ENCODE peak calls at places on chromosomes 1 and 21, in ten cellular contexts. One of them, this sample, is unnamed.

GRCh38 chr1:42753070-42753469 is 13.0 kb upstream of the CLDN19 start:
- DNase-seq in uterus: no peak
- DNase-seq in foreskin fibroblast: no peak
- DNase-seq in pancreas: no peak
- DNase-seq in fibroblast of lung: peak
- DNase-seq in transverse colon: no peak
- DNase-seq in psoas muscle: no peak
- DNase-seq in BJ: no peak
- DNase-seq in OCI-LY7: no peak
- DNase-seq in fibroblast of the aortic adventitia: peak
- DNase-seq in this sample: peak

GRCh38 chr1:39671433-39671792 is 494 bp downstream of the NT5C1A start:
- DNase-seq in OCI-LY7: no peak
- DNase-seq in fibroblast of the aortic adventitia: no peak
- DNase-seq in transverse colon: no peak
- DNase-seq in fibroblast of lung: no peak
- DNase-seq in uterus: peak
- DNase-seq in foreskin fibroblast: no peak
- DNase-seq in pancreas: no peak
- DNase-seq in psoas muscle: peak
- DNase-seq in BJ: no peak
- DNase-seq in this sample: no peak

GRCh38 chr21:28904961-28905435 is 87.7 kb downstream of the LTN1 start:
- DNase-seq in psoas muscle: no peak
- DNase-seq in fibroblast of the aortic adventitia: no peak
- DNase-seq in foreskin fibroblast: no peak
- DNase-seq in pancreas: no peak
- DNase-seq in fibroblast of lung: no peak
- DNase-seq in OCI-LY7: no peak
- DNase-seq in transverse colon: peak
- DNase-seq in uterus: no peak
- DNase-seq in BJ: no peak
- DNase-seq in this sample: no peak

GRCh38 chr1:94892604-94893280 is 34.2 kb downstream of the CNN3 start:
- DNase-seq in pancreas: no peak
- DNase-seq in OCI-LY7: no peak
- DNase-seq in foreskin fibroblast: no peak
- DNase-seq in psoas muscle: no peak
- DNase-seq in BJ: no peak
- DNase-seq in uterus: no peak
- DNase-seq in fibroblast of the aortic adventitia: no peak
- DNase-seq in fibroblast of lung: no peak
- DNase-seq in transverse colon: peak
- DNase-seq in this sample: no peak

GRCh38 chr21:45845790-45846130 is 135.8 kb upstream of the COL6A1 start:
- DNase-seq in OCI-LY7: no peak
- DNase-seq in psoas muscle: no peak
- DNase-seq in pancreas: no peak
- DNase-seq in uterus: no peak
- DNase-seq in transverse colon: no peak
- DNase-seq in foreskin fibroblast: no peak
- DNase-seq in fibroblast of the aortic adventitia: no peak
- DNase-seq in fibroblast of lung: no peak
- DNase-seq in BJ: no peak
- DNase-seq in this sample: no peak

GRCh38 chr1:173122958-173123852 is 72.5 kb upstream of the TNFSF18 start:
- DNase-seq in fibroblast of the aortic adventitia: peak
- DNase-seq in foreskin fibroblast: peak
- DNase-seq in fibroblast of lung: peak
- DNase-seq in BJ: peak
- DNase-seq in pancreas: peak
- DNase-seq in transverse colon: peak
- DNase-seq in psoas muscle: peak
- DNase-seq in OCI-LY7: no peak
- DNase-seq in uterus: peak
- DNase-seq in this sample: peak

GRCh38 chr1:215568287-215568692 is 1.2 kb downstream of the KCTD3 start:
- DNase-seq in psoas muscle: no peak
- DNase-seq in foreskin fibroblast: peak
- DNase-seq in fibroblast of the aortic adventitia: peak
- DNase-seq in pancreas: peak
- DNase-seq in BJ: no peak
- DNase-seq in fibroblast of lung: peak
- DNase-seq in transverse colon: no peak
- DNase-seq in OCI-LY7: no peak
- DNase-seq in uterus: no peak
- DNase-seq in this sample: peak

GRCh38 chr1:40803902-40804301 is 20.3 kb downstream of the KCNQ4 start:
- DNase-seq in fibroblast of lung: no peak
- DNase-seq in fibroblast of the aortic adventitia: no peak
- DNase-seq in uterus: no peak
- DNase-seq in OCI-LY7: no peak
- DNase-seq in psoas muscle: no peak
- DNase-seq in foreskin fibroblast: no peak
- DNase-seq in BJ: no peak
- DNase-seq in pancreas: no peak
- DNase-seq in transverse colon: no peak
- DNase-seq in this sample: no peak

GRCh38 chr1:166947398-166948043 is 27.8 kb downstream of the ILDR2 start:
- DNase-seq in transverse colon: peak
- DNase-seq in psoas muscle: peak
- DNase-seq in OCI-LY7: no peak
- DNase-seq in fibroblast of the aortic adventitia: peak
- DNase-seq in BJ: no peak
- DNase-seq in fibroblast of lung: peak
- DNase-seq in uterus: peak
- DNase-seq in foreskin fibroblast: peak
- DNase-seq in pancreas: peak
- DNase-seq in this sample: no peak

GRCh38 chr1:164607351-164607750 is 48.4 kb downstream of the PBX1 start:
- DNase-seq in foreskin fibroblast: no peak
- DNase-seq in pancreas: no peak
- DNase-seq in OCI-LY7: no peak
- DNase-seq in psoas muscle: no peak
- DNase-seq in transverse colon: no peak
- DNase-seq in fibroblast of lung: no peak
- DNase-seq in uterus: no peak
- DNase-seq in fibroblast of the aortic adventitia: no peak
- DNase-seq in BJ: no peak
- DNase-seq in this sample: no peak

GRCh38 chr1:55213029-55213884 is 1.9 kb downstream of the USP24 start:
- DNase-seq in transverse colon: no peak
- DNase-seq in BJ: no peak
- DNase-seq in psoas muscle: no peak
- DNase-seq in foreskin fibroblast: no peak
- DNase-seq in fibroblast of lung: peak
- DNase-seq in uterus: no peak
- DNase-seq in pancreas: no peak
- DNase-seq in fibroblast of the aortic adventitia: no peak
- DNase-seq in OCI-LY7: peak
- DNase-seq in this sample: no peak

GRCh38 chr1:226731257-226731893 is 7.7 kb downstream of the ITPKB start:
- DNase-seq in pancreas: no peak
- DNase-seq in uterus: no peak
- DNase-seq in psoas muscle: no peak
- DNase-seq in BJ: no peak
- DNase-seq in fibroblast of lung: no peak
- DNase-seq in foreskin fibroblast: no peak
- DNase-seq in OCI-LY7: no peak
- DNase-seq in transverse colon: no peak
- DNase-seq in fibroblast of the aortic adventitia: no peak
- DNase-seq in this sample: no peak

GRCh38 chr1:226733876-226734414 is 5.1 kb downstream of the ITPKB start:
- DNase-seq in BJ: no peak
- DNase-seq in OCI-LY7: no peak
- DNase-seq in fibroblast of the aortic adventitia: peak
- DNase-seq in psoas muscle: no peak
- DNase-seq in fibroblast of lung: peak
- DNase-seq in foreskin fibroblast: no peak
- DNase-seq in transverse colon: no peak
- DNase-seq in pancreas: no peak
- DNase-seq in uterus: no peak
- DNase-seq in this sample: no peak

GRCh38 chr1:226733309-226733708 is 5.8 kb downstream of the ITPKB start:
- DNase-seq in BJ: no peak
- DNase-seq in transverse colon: no peak
- DNase-seq in pancreas: no peak
- DNase-seq in psoas muscle: no peak
- DNase-seq in fibroblast of the aortic adventitia: no peak
- DNase-seq in fibroblast of lung: no peak
- DNase-seq in OCI-LY7: no peak
- DNase-seq in uterus: no peak
- DNase-seq in foreskin fibroblast: no peak
- DNase-seq in this sample: no peak

GRCh38 chr1:226734611-226735153 is 4.4 kb downstream of the ITPKB start:
- DNase-seq in BJ: no peak
- DNase-seq in psoas muscle: no peak
- DNase-seq in foreskin fibroblast: no peak
- DNase-seq in OCI-LY7: no peak
- DNase-seq in fibroblast of the aortic adventitia: no peak
- DNase-seq in pancreas: no peak
- DNase-seq in fibroblast of lung: no peak
- DNase-seq in uterus: no peak
- DNase-seq in transverse colon: no peak
- DNase-seq in this sample: no peak

GRCh38 chr1:226732856-226733291 is 6.2 kb downstream of the ITPKB start:
- DNase-seq in transverse colon: no peak
- DNase-seq in foreskin fibroblast: no peak
- DNase-seq in uterus: no peak
- DNase-seq in pancreas: no peak
- DNase-seq in OCI-LY7: no peak
- DNase-seq in fibroblast of the aortic adventitia: no peak
- DNase-seq in fibroblast of lung: no peak
- DNase-seq in BJ: no peak
- DNase-seq in psoas muscle: no peak
- DNase-seq in this sample: no peak
- H3K4me3 ChIP-seq in transverse colon: no peak
- H3K4me3 ChIP-seq in foreskin fibroblast: no peak
- H3K4me3 ChIP-seq in uterus: no peak
- H3K4me3 ChIP-seq in pancreas: no peak
- H3K4me3 ChIP-seq in OCI-LY7: peak
- H3K4me3 ChIP-seq in fibroblast of the aortic adventitia: no peak
- H3K4me3 ChIP-seq in fibroblast of lung: no peak
- H3K4me3 ChIP-seq in BJ: no peak
- H3K4me3 ChIP-seq in psoas muscle: peak
- H3K4me3 ChIP-seq in this sample: no peak

GRCh38 chr1:68024635-68025338 is 25.6 kb downstream of the DIRAS3 start:
- DNase-seq in fibroblast of the aortic adventitia: no peak
- DNase-seq in psoas muscle: no peak
- DNase-seq in fibroblast of lung: no peak
- DNase-seq in transverse colon: no peak
- DNase-seq in OCI-LY7: no peak
- DNase-seq in BJ: no peak
- DNase-seq in pancreas: no peak
- DNase-seq in foreskin fibroblast: no peak
- DNase-seq in uterus: no peak
- DNase-seq in this sample: no peak

GRCh38 chr1:68029444-68029843 is 21.0 kb downstream of the DIRAS3 start:
- DNase-seq in psoas muscle: no peak
- DNase-seq in transverse colon: no peak
- DNase-seq in BJ: no peak
- DNase-seq in fibroblast of the aortic adventitia: no peak
- DNase-seq in OCI-LY7: no peak
- DNase-seq in uterus: no peak
- DNase-seq in pancreas: no peak
- DNase-seq in fibroblast of lung: no peak
- DNase-seq in foreskin fibroblast: no peak
- DNase-seq in this sample: no peak

GRCh38 chr1:68028566-68028965 is 21.9 kb downstream of the DIRAS3 start:
- DNase-seq in pancreas: no peak
- DNase-seq in BJ: no peak
- DNase-seq in foreskin fibroblast: peak
- DNase-seq in psoas muscle: no peak
- DNase-seq in fibroblast of lung: no peak
- DNase-seq in fibroblast of the aortic adventitia: no peak
- DNase-seq in transverse colon: no peak
- DNase-seq in OCI-LY7: no peak
- DNase-seq in uterus: no peak
- DNase-seq in this sample: no peak
- TF ChIP-seq CTCF in pancreas: no peak
- TF ChIP-seq CTCF in BJ: no peak
- TF ChIP-seq CTCF in foreskin fibroblast: no peak
- TF ChIP-seq CTCF in psoas muscle: no peak
- TF ChIP-seq CTCF in fibroblast of lung: no peak
- TF ChIP-seq CTCF in fibroblast of the aortic adventitia: no peak
- TF ChIP-seq CTCF in transverse colon: no peak
- TF ChIP-seq CTCF in OCI-LY7: no peak
- TF ChIP-seq CTCF in uterus: no peak
- TF ChIP-seq CTCF in this sample: no peak

DNA sequence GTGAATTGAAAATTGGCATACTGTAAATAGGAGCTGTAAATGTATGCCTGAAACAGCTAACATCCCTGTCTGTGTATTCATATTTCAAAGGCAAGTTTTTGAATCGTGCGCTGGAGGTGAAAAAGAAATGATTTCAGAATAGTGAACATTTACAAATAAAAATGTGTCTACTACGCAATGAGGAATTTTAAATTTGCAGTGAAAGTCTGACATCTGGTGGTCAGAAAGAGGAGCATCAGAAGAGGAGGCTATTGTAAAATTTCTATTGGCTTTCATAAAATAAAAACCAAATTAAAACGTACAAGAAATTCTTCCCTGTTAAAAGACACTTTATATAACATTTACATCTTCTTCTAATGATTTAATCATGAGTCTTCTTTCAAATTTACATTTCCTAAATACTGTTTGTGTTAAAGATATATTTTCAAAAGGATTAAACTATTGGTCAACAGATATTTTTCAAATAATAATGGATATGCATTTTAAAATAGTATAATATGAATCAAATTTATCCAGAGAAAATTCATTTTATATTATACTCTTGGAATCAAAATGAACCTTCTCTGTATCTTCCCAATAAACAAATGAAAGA is 113.7 kb upstream of the RRP15 start:
- DNase-seq in transverse colon: no peak
- DNase-seq in BJ: no peak
- DNase-seq in foreskin fibroblast: peak
- DNase-seq in psoas muscle: no peak
- DNase-seq in uterus: no peak
- DNase-seq in fibroblast of the aortic adventitia: peak
- DNase-seq in pancreas: no peak
- DNase-seq in fibroblast of lung: peak
- DNase-seq in OCI-LY7: peak
- DNase-seq in this sample: peak
- H3K4me3 ChIP-seq in transverse colon: no peak
- H3K4me3 ChIP-seq in BJ: no peak
- H3K4me3 ChIP-seq in foreskin fibroblast: no peak
- H3K4me3 ChIP-seq in psoas muscle: no peak
- H3K4me3 ChIP-seq in uterus: no peak
- H3K4me3 ChIP-seq in fibroblast of the aortic adventitia: no peak
- H3K4me3 ChIP-seq in pancreas: no peak
- H3K4me3 ChIP-seq in fibroblast of lung: no peak
- H3K4me3 ChIP-seq in OCI-LY7: no peak
- H3K4me3 ChIP-seq in this sample: no peak

GRCh38 chr1:119587328-119587727 is 60.7 kb downstream of the ZNF697 start:
- DNase-seq in foreskin fibroblast: peak
- DNase-seq in fibroblast of lung: peak
- DNase-seq in fibroblast of the aortic adventitia: no peak
- DNase-seq in OCI-LY7: no peak
- DNase-seq in pancreas: no peak
- DNase-seq in uterus: no peak
- DNase-seq in transverse colon: no peak
- DNase-seq in psoas muscle: no peak
- DNase-seq in BJ: no peak
- DNase-seq in this sample: no peak

GRCh38 chr1:119582801-119583200 is 65.3 kb downstream of the ZNF697 start:
- DNase-seq in OCI-LY7: peak
- DNase-seq in fibroblast of the aortic adventitia: peak
- DNase-seq in uterus: no peak
- DNase-seq in transverse colon: peak
- DNase-seq in psoas muscle: peak
- DNase-seq in foreskin fibroblast: peak
- DNase-seq in BJ: no peak
- DNase-seq in pancreas: peak
- DNase-seq in fibroblast of lung: peak
- DNase-seq in this sample: peak
- TF ChIP-seq CTCF in OCI-LY7: peak
- TF ChIP-seq CTCF in fibroblast of the aortic adventitia: peak
- TF ChIP-seq CTCF in uterus: no peak
- TF ChIP-seq CTCF in transverse colon: peak
- TF ChIP-seq CTCF in psoas muscle: peak
- TF ChIP-seq CTCF in foreskin fibroblast: peak
- TF ChIP-seq CTCF in BJ: peak
- TF ChIP-seq CTCF in pancreas: peak
- TF ChIP-seq CTCF in fibroblast of lung: peak
- TF ChIP-seq CTCF in this sample: peak

This sample was measured in AG09309.